ENCODE peak calls at places on chromosomes 6 and 20, in seven cellular contexts. H, L, R, F, M, B and E are unnamed samples.

GRCh38 chr6:139853302-139853992 is 479.0 kb upstream of the CITED2 start:
- DNase-seq in L (no peak), R (no peak), F (peak; percentile 41), M (peak; percentile 94), B (peak; percentile 22), H (no peak), E (no peak)

GRCh38 chr6:111597687-111598086 is 8.0 kb downstream of the TRAF3IP2 start:
- DNase-seq in R (no peak), H (no peak), F (no peak), B (no peak), L (no peak), M (no peak), E (no peak)

GRCh38 chr6:42237857-42238256 is 20.2 kb upstream of the MRPS10 start:
- DNase-seq in H (no peak), M (no peak), R (no peak), B (no peak), F (no peak), L (no peak), E (no peak)

GRCh38 chr6:1756472-1757129 is 146.9 kb downstream of the FOXC1 start:
- DNase-seq in B (no peak), H (no peak), F (no peak), M (no peak), L (no peak), R (no peak), E (no peak)

GRCh38 chr6:52249078-52249477 is 4.8 kb upstream of the IL17F start:
- DNase-seq in R (no peak), H (no peak), F (no peak), M (no peak), L (no peak), B (no peak), E (no peak)

GRCh38 chr20:891121-892080 is 24.7 kb downstream of the ANGPT4 start:
- DNase-seq in M (peak; percentile 95), F (no peak), L (no peak), H (no peak), B (no peak), R (peak; percentile 35), E (no peak)

GRCh38 chr6:83511901-83512681 is at the start of gene PRSS35:
- DNase-seq in R (peak; percentile 38), M (peak; percentile 46), F (peak; percentile 40), B (peak; percentile 44), H (no peak), L (peak; percentile 38), E (peak; percentile 65)

GRCh38 chr20:41329435-41330342 is 10.9 kb upstream of the LPIN3 start:
- DNase-seq in M (peak; percentile 100), B (peak; percentile 96), R (peak; percentile 60), H (peak; percentile 51), L (peak; percentile 98), F (peak; percentile 92), E (no peak)

GRCh38 chr20:32436142-32436861 is 78.2 kb downstream of the ASXL1 start:
- DNase-seq in R (no peak), F (no peak), L (no peak), M (no peak), B (no peak), H (no peak), E (no peak)

GRCh38 chr6:17045581-17046322 is 56.1 kb upstream of the STMND1 start:
- DNase-seq in F (peak; percentile 65), R (no peak), B (peak; percentile 9), L (peak; percentile 31), M (peak; percentile 17), H (no peak), E (no peak)

GRCh38 chr6:133549252-133549925 is 308.2 kb downstream of the EYA4 start:
- DNase-seq in H (no peak), F (no peak), M (no peak), R (no peak), B (no peak), L (no peak), E (no peak)

GRCh38 chr20:15610700-15611277 is 962.5 kb downstream of the KIF16B start:
- DNase-seq in L (no peak), M (no peak), R (peak; percentile 42), H (no peak), B (no peak), F (no peak), E (no peak)